ENCODE peak calls at places on chromosomes 4 and X, in six cellular contexts. Y, D, P, B, K and G are unnamed samples.

GRCh38 chrX:138871739-138872138 is 160.2 kb upstream of the FGF13 start:
- DNase-seq in B (no peak), D (no peak), Y (no peak), P (no peak), K (no peak), G (no peak)

GRCh38 chr4:28229092-28229491 is 1368.5 kb downstream of the STIM2 start:
- DNase-seq in P (peak; percentile 62), Y (no peak), B (no peak), D (no peak), K (peak; percentile 47), G (no peak)

GRCh38 chrX:18898091-18898490 is 85.8 kb downstream of the PHKA2 start:
- DNase-seq in K (no peak), P (no peak), D (no peak), Y (no peak), B (no peak), G (no peak)

GRCh38 chr4:180655886-180656285 is 1587.3 kb upstream of the TENM3 start:
- DNase-seq in B (no peak), D (no peak), P (no peak), Y (no peak), K (no peak), G (no peak)

GRCh38 chrX:153065389-153065788 is 6.9 kb upstream of the PNMA6A start:
- DNase-seq in Y (no peak), K (no peak), B (peak; percentile 1), D (no peak), P (no peak), G (no peak)

GRCh38 chrX:129773649-129774458 is 5.9 kb upstream of the SASH3 start:
- DNase-seq in D (no peak), P (no peak), Y (no peak), B (no peak), K (no peak), G (no peak)

GRCh38 chr4:20251061-20251795 is 477 bp upstream of the SLIT2 start:
- DNase-seq in P (no peak), B (no peak), D (no peak), Y (no peak), K (no peak), G (no peak)

GRCh38 chr4:100569196-100569595 is 51.4 kb upstream of the EMCN start:
- DNase-seq in K (no peak), Y (no peak), B (no peak), D (no peak), P (no peak), G (no peak)

GRCh38 chr4:11598591-11598990 is 169.9 kb upstream of the HS3ST1 start:
- DNase-seq in P (no peak), Y (no peak), D (no peak), K (no peak), B (no peak), G (no peak)

GRCh38 chrX:31353095-31353494 is 281.3 kb upstream of the FTHL17 start:
- DNase-seq in P (no peak), Y (no peak), K (no peak), B (no peak), D (no peak), G (no peak)

GRCh38 chrX:112513154-112513553 is 166.6 kb downstream of the LHFPL1 start:
- DNase-seq in K (peak; percentile 1), B (no peak), D (no peak), P (peak; percentile 0), Y (no peak), G (no peak)

GRCh38 chrX:16671005-16671404 is 21.0 kb downstream of the S100G start:
- DNase-seq in B (peak; percentile 74), D (no peak), P (peak; percentile 15), K (peak; percentile 52), Y (no peak), G (no peak)

GRCh38 chr4:139655116-139655515 is 10.5 kb upstream of the MGST2 start:
- DNase-seq in K (no peak), P (no peak), B (peak; percentile 25), D (no peak), Y (no peak), G (no peak)

GRCh38 chr4:125773502-125773901 is 458.7 kb downstream of the FAT4 start:
- DNase-seq in P (no peak), K (no peak), Y (no peak), B (no peak), D (no peak), G (no peak)

GRCh38 chrX:129785160-129785947 is 5.6 kb downstream of the SASH3 start:
- DNase-seq in Y (no peak), P (no peak), B (no peak), D (no peak), K (no peak), G (no peak)

GRCh38 chr4:56976283-56976877 is 1.0 kb downstream of the NOA1 start:
- DNase-seq in B (peak; percentile 69), Y (no peak), D (no peak), K (peak; percentile 26), P (no peak), G (no peak)

GRCh38 chrX:333611-334311 is 15.2 kb upstream of the GTPBP6 start:
- DNase-seq in Y (no peak), D (no peak), K (no peak), B (no peak), P (no peak), G (no peak)

GRCh38 chr4:89031272-89031671 is 25.7 kb downstream of the FAM13A start:
- DNase-seq in Y (no peak), P (no peak), D (no peak), K (no peak), B (no peak), G (no peak)

GRCh38 chrX:33204889-33205288 is 6.5 kb downstream of the DMD start:
- DNase-seq in D (no peak), K (no peak), B (no peak), Y (no peak), P (no peak), G (no peak)

GRCh38 chr4:128347175-128347868 is 59.7 kb upstream of the PGRMC2 start:
- DNase-seq in D (no peak), Y (no peak), K (no peak), P (peak; percentile 59), B (peak; percentile 89), G (no peak)

GRCh38 chr4:52657630-52658501 is 1.2 kb downstream of the USP46 start:
- DNase-seq in B (peak; percentile 9), P (peak; percentile 53), K (peak; percentile 94), Y (no peak), D (no peak), G (peak; percentile 66)

GRCh38 chrX:125507119-125507518 is 187.4 kb downstream of the TEX13C start:
- DNase-seq in P (peak; percentile 41), B (no peak), Y (no peak), D (no peak), K (no peak), G (no peak)

GRCh38 chrX:41258281-41258680 is 75.7 kb upstream of the DDX3X start:
- DNase-seq in K (no peak), B (no peak), D (no peak), P (no peak), Y (no peak), G (no peak)